ENCODE peak calls at places on chromosomes 4 and X, in nine cellular contexts. One of them, this sample, is unnamed.
A peak's percentile ranks its signal among the peaks of the same experiment; 100 is the strongest.

GRCh38 chr4:62896721-62897120 is 1512.5 kb downstream of the TECRL start:
- DNase-seq in AG04449: no peak
- DNase-seq in endothelial cell of umbilical vein: no peak
- DNase-seq in aorta: no peak
- DNase-seq in effector memory CD4-positive, alpha-beta T cell: no peak
- DNase-seq in type B pancreatic cell: no peak
- DNase-seq in GM03348: no peak
- DNase-seq in fibroblast of the conjunctiva: no peak
- DNase-seq in skeletal muscle cell: no peak
- DNase-seq in this sample: peak; percentile 43

GRCh38 chr4:185754961-185755360 is 57.0 kb downstream of the SORBS2 start:
- DNase-seq in AG04449: no peak
- DNase-seq in endothelial cell of umbilical vein: no peak
- DNase-seq in aorta: no peak
- DNase-seq in effector memory CD4-positive, alpha-beta T cell: no peak
- DNase-seq in type B pancreatic cell: no peak
- DNase-seq in GM03348: no peak
- DNase-seq in fibroblast of the conjunctiva: no peak
- DNase-seq in skeletal muscle cell: no peak
- DNase-seq in this sample: no peak

GRCh38 chrX:42070866-42071265 is 147.5 kb upstream of the CASK start:
- DNase-seq in AG04449: no peak
- DNase-seq in endothelial cell of umbilical vein: no peak
- DNase-seq in aorta: no peak
- DNase-seq in effector memory CD4-positive, alpha-beta T cell: no peak
- DNase-seq in type B pancreatic cell: no peak
- DNase-seq in GM03348: peak; percentile 18
- DNase-seq in fibroblast of the conjunctiva: no peak
- DNase-seq in skeletal muscle cell: no peak
- DNase-seq in this sample: no peak

GRCh38 chr4:122458625-122459024 is 2.1 kb upstream of the IL2 start:
- DNase-seq in AG04449: no peak
- DNase-seq in endothelial cell of umbilical vein: peak; percentile 6
- DNase-seq in aorta: no peak
- DNase-seq in effector memory CD4-positive, alpha-beta T cell: peak; percentile 11
- DNase-seq in type B pancreatic cell: no peak
- DNase-seq in GM03348: no peak
- DNase-seq in fibroblast of the conjunctiva: no peak
- DNase-seq in skeletal muscle cell: no peak
- DNase-seq in this sample: no peak

GRCh38 chr4:24372915-24373314 is 211.4 kb downstream of the DHX15 start:
- DNase-seq in AG04449: no peak
- DNase-seq in endothelial cell of umbilical vein: no peak
- DNase-seq in aorta: no peak
- DNase-seq in effector memory CD4-positive, alpha-beta T cell: no peak
- DNase-seq in type B pancreatic cell: no peak
- DNase-seq in GM03348: no peak
- DNase-seq in fibroblast of the conjunctiva: no peak
- DNase-seq in skeletal muscle cell: no peak
- DNase-seq in this sample: no peak

GRCh38 chrX:19893722-19894121 is 6.3 kb upstream of the SH3KBP1 start:
- DNase-seq in AG04449: peak; percentile 28
- DNase-seq in endothelial cell of umbilical vein: no peak
- DNase-seq in aorta: no peak
- DNase-seq in effector memory CD4-positive, alpha-beta T cell: no peak
- DNase-seq in type B pancreatic cell: no peak
- DNase-seq in GM03348: peak; percentile 47
- DNase-seq in fibroblast of the conjunctiva: no peak
- DNase-seq in skeletal muscle cell: peak; percentile 60
- DNase-seq in this sample: no peak

GRCh38 chr4:40688446-40689095 is 58.9 kb upstream of the RBM47 start:
- DNase-seq in AG04449: no peak
- DNase-seq in endothelial cell of umbilical vein: no peak
- DNase-seq in aorta: no peak
- DNase-seq in effector memory CD4-positive, alpha-beta T cell: no peak
- DNase-seq in type B pancreatic cell: no peak
- DNase-seq in GM03348: no peak
- DNase-seq in fibroblast of the conjunctiva: no peak
- DNase-seq in skeletal muscle cell: no peak
- DNase-seq in this sample: no peak

GRCh38 chrX:132127748-132128147 is at the start of gene FRMD7:
- DNase-seq in AG04449: no peak
- DNase-seq in endothelial cell of umbilical vein: no peak
- DNase-seq in aorta: no peak
- DNase-seq in effector memory CD4-positive, alpha-beta T cell: no peak
- DNase-seq in type B pancreatic cell: no peak
- DNase-seq in GM03348: peak; percentile 4
- DNase-seq in fibroblast of the conjunctiva: no peak
- DNase-seq in skeletal muscle cell: no peak
- DNase-seq in this sample: no peak

GRCh38 chr4:104870495-104871228 is 276.0 kb upstream of the TET2 start:
- DNase-seq in AG04449: no peak
- DNase-seq in endothelial cell of umbilical vein: no peak
- DNase-seq in aorta: no peak
- DNase-seq in effector memory CD4-positive, alpha-beta T cell: no peak
- DNase-seq in type B pancreatic cell: no peak
- DNase-seq in GM03348: no peak
- DNase-seq in fibroblast of the conjunctiva: no peak
- DNase-seq in skeletal muscle cell: no peak
- DNase-seq in this sample: no peak

GRCh38 chrX:103309860-103310591 is 764 bp downstream of the BEX2 start:
- DNase-seq in AG04449: no peak
- DNase-seq in endothelial cell of umbilical vein: no peak
- DNase-seq in aorta: no peak
- DNase-seq in effector memory CD4-positive, alpha-beta T cell: no peak
- DNase-seq in type B pancreatic cell: no peak
- DNase-seq in GM03348: no peak
- DNase-seq in fibroblast of the conjunctiva: no peak
- DNase-seq in skeletal muscle cell: no peak
- DNase-seq in this sample: no peak

GRCh38 chr4:161320377-161320776 is 843.4 kb downstream of the FSTL5 start:
- DNase-seq in AG04449: no peak
- DNase-seq in endothelial cell of umbilical vein: peak; percentile 19
- DNase-seq in aorta: no peak
- DNase-seq in effector memory CD4-positive, alpha-beta T cell: no peak
- DNase-seq in type B pancreatic cell: no peak
- DNase-seq in GM03348: no peak
- DNase-seq in fibroblast of the conjunctiva: no peak
- DNase-seq in skeletal muscle cell: no peak
- DNase-seq in this sample: no peak

GRCh38 chrX:46686003-46686645 is 72.8 kb downstream of the SLC9A7 start:
- DNase-seq in AG04449: no peak
- DNase-seq in endothelial cell of umbilical vein: peak; percentile 41
- DNase-seq in aorta: no peak
- DNase-seq in effector memory CD4-positive, alpha-beta T cell: no peak
- DNase-seq in type B pancreatic cell: no peak
- DNase-seq in GM03348: peak; percentile 40
- DNase-seq in fibroblast of the conjunctiva: peak; percentile 16
- DNase-seq in skeletal muscle cell: no peak
- DNase-seq in this sample: no peak

GRCh38 chr4:88219099-88219498 is 60.7 kb upstream of the ABCG2 start:
- DNase-seq in AG04449: peak; percentile 9
- DNase-seq in endothelial cell of umbilical vein: peak; percentile 54
- DNase-seq in aorta: no peak
- DNase-seq in effector memory CD4-positive, alpha-beta T cell: no peak
- DNase-seq in type B pancreatic cell: no peak
- DNase-seq in GM03348: peak; percentile 67
- DNase-seq in fibroblast of the conjunctiva: peak; percentile 37
- DNase-seq in skeletal muscle cell: no peak
- DNase-seq in this sample: no peak

GRCh38 chr4:124708517-124709300 is 3.8 kb downstream of the ANKRD50 start:
- DNase-seq in AG04449: no peak
- DNase-seq in endothelial cell of umbilical vein: peak; percentile 58
- DNase-seq in aorta: peak; percentile 17
- DNase-seq in effector memory CD4-positive, alpha-beta T cell: no peak
- DNase-seq in type B pancreatic cell: no peak
- DNase-seq in GM03348: peak; percentile 7
- DNase-seq in fibroblast of the conjunctiva: no peak
- DNase-seq in skeletal muscle cell: peak; percentile 28
- DNase-seq in this sample: no peak

GRCh38 chr4:180521181-180521580 is 1722.0 kb upstream of the TENM3 start:
- DNase-seq in AG04449: no peak
- DNase-seq in endothelial cell of umbilical vein: no peak
- DNase-seq in aorta: no peak
- DNase-seq in effector memory CD4-positive, alpha-beta T cell: no peak
- DNase-seq in type B pancreatic cell: no peak
- DNase-seq in GM03348: no peak
- DNase-seq in fibroblast of the conjunctiva: no peak
- DNase-seq in skeletal muscle cell: no peak
- DNase-seq in this sample: no peak

GRCh38 chr4:15238720-15239119 is 189.1 kb upstream of the C1QTNF7 start:
- DNase-seq in AG04449: no peak
- DNase-seq in endothelial cell of umbilical vein: peak; percentile 11
- DNase-seq in aorta: no peak
- DNase-seq in effector memory CD4-positive, alpha-beta T cell: no peak
- DNase-seq in type B pancreatic cell: no peak
- DNase-seq in GM03348: peak; percentile 82
- DNase-seq in fibroblast of the conjunctiva: peak; percentile 57
- DNase-seq in skeletal muscle cell: peak; percentile 13
- DNase-seq in this sample: no peak

GRCh38 chr4:154329939-154330338 is 161.7 kb downstream of the DCHS2 start:
- DNase-seq in AG04449: no peak
- DNase-seq in endothelial cell of umbilical vein: no peak
- DNase-seq in aorta: peak; percentile 47
- DNase-seq in effector memory CD4-positive, alpha-beta T cell: no peak
- DNase-seq in type B pancreatic cell: no peak
- DNase-seq in GM03348: peak; percentile 60
- DNase-seq in fibroblast of the conjunctiva: peak; percentile 49
- DNase-seq in skeletal muscle cell: peak; percentile 87
- DNase-seq in this sample: no peak

GRCh38 chrX:119008122-119008744 is 33.8 kb downstream of the LONRF3 start:
- DNase-seq in AG04449: no peak
- DNase-seq in endothelial cell of umbilical vein: peak; percentile 44
- DNase-seq in aorta: no peak
- DNase-seq in effector memory CD4-positive, alpha-beta T cell: no peak
- DNase-seq in type B pancreatic cell: no peak
- DNase-seq in GM03348: peak; percentile 57
- DNase-seq in fibroblast of the conjunctiva: peak; percentile 13
- DNase-seq in skeletal muscle cell: no peak
- DNase-seq in this sample: no peak

GRCh38 chrX:107576841-107577240 is 51.5 kb upstream of the PRPS1 start:
- DNase-seq in AG04449: no peak
- DNase-seq in endothelial cell of umbilical vein: no peak
- DNase-seq in aorta: no peak
- DNase-seq in effector memory CD4-positive, alpha-beta T cell: no peak
- DNase-seq in type B pancreatic cell: no peak
- DNase-seq in GM03348: no peak
- DNase-seq in fibroblast of the conjunctiva: no peak
- DNase-seq in skeletal muscle cell: no peak
- DNase-seq in this sample: no peak